ENCODE peak calls at places on chromosomes 11 and 22, in eight cellular contexts. M is HFF-Myc, S is skeletal muscle cell, E is heart left ventricle, U is AG09309, A is astrocyte of the spinal cord, L is SJSA1, Z is spleen. H is an unnamed sample.

GRCh38 chr11:110777765-110778164 is 65.5 kb upstream of the ARHGAP20 start:
- DNase-seq in M (peak; percentile 16), S (no peak), E (no peak), U (no peak), A (peak; percentile 75), L (no peak), Z (no peak), H (no peak)

GRCh38 chr11:112625816-112626215 is 335.4 kb upstream of the NCAM1 start:
- DNase-seq in M (no peak), S (no peak), E (no peak), U (no peak), A (no peak), L (no peak), Z (no peak), H (no peak)

GRCh38 chr11:46963848-46964247 is 27.3 kb downstream of the CSTPP1 start:
- DNase-seq in M (no peak), S (no peak), E (no peak), U (no peak), A (no peak), L (no peak), Z (no peak), H (no peak)

GRCh38 chr11:66204412-66204811 is 64.0 kb upstream of the RAB1B start:
- DNase-seq in M (no peak), S (no peak), E (no peak), U (no peak), A (no peak), L (no peak), Z (no peak), H (no peak)

GRCh38 chr22:35344956-35345690 is 35.8 kb upstream of the HMOX1 start:
- DNase-seq in M (no peak), S (no peak), E (peak; percentile 15), U (no peak), A (no peak), L (no peak), Z (no peak), H (no peak)

GRCh38 chr22:37940698-37941376 is 12.6 kb downstream of the C22orf23 start:
- DNase-seq in M (no peak), S (peak; percentile 31), E (no peak), U (no peak), A (no peak), L (no peak), Z (no peak), H (no peak)

GRCh38 chr11:64093233-64094039 is 57.7 kb downstream of the FLRT1 start:
- DNase-seq in M (no peak), S (no peak), E (no peak), U (no peak), A (no peak), L (no peak), Z (no peak), H (no peak)

GRCh38 chr11:82980292-82980691 is 78.8 kb downstream of the DDIAS start:
- DNase-seq in M (peak; percentile 39), S (peak; percentile 50), E (no peak), U (peak; percentile 45), A (peak; percentile 68), L (no peak), Z (no peak), H (peak; percentile 70)

GRCh38 chr11:2271077-2271326 is 614 bp upstream of the ASCL2 start:
- DNase-seq in M (no peak), S (no peak), E (no peak), U (no peak), A (no peak), L (peak; percentile 43), Z (peak; percentile 88), H (no peak)

GRCh38 chr11:44509291-44509690 is 56.2 kb upstream of the CD82 start:
- DNase-seq in M (no peak), S (no peak), E (no peak), U (no peak), A (no peak), L (no peak), Z (no peak), H (no peak)

GRCh38 chr11:27357250-27357649 is 5.8 kb downstream of the CCDC34 start:
- DNase-seq in M (no peak), S (no peak), E (no peak), U (no peak), A (no peak), L (no peak), Z (no peak), H (no peak)

GRCh38 chr22:41511521-41511968 is 32.7 kb downstream of the POLR3H start:
- DNase-seq in M (no peak), S (no peak), E (peak; percentile 72), U (no peak), A (no peak), L (no peak), Z (no peak), H (no peak)

GRCh38 chr11:69540118-69541000 is 58.9 kb downstream of the LINC01488 start:
- DNase-seq in M (no peak), S (no peak), E (peak; percentile 63), U (no peak), A (no peak), L (no peak), Z (peak; percentile 75), H (no peak)

GRCh38 chr22:20602589-20603164 is 95.3 kb downstream of the MED15 start:
- DNase-seq in M (no peak), S (no peak), E (no peak), U (no peak), A (no peak), L (peak; percentile 39), Z (no peak), H (no peak)

GRCh38 chr22:20605328-20605727 is 97.9 kb downstream of the MED15 start:
- DNase-seq in M (no peak), S (no peak), E (no peak), U (no peak), A (no peak), L (no peak), Z (no peak), H (no peak)

GRCh38 chr22:20604776-20605221 is 97.4 kb downstream of the MED15 start:
- DNase-seq in M (no peak), S (no peak), E (no peak), U (no peak), A (no peak), L (no peak), Z (no peak), H (no peak)

GRCh38 chr22:20606041-20606783 is 98.8 kb downstream of the MED15 start:
- DNase-seq in M (no peak), S (peak; percentile 6), E (no peak), U (no peak), A (peak; percentile 55), L (peak; percentile 51), Z (peak; percentile 88), H (no peak)

DNA sequence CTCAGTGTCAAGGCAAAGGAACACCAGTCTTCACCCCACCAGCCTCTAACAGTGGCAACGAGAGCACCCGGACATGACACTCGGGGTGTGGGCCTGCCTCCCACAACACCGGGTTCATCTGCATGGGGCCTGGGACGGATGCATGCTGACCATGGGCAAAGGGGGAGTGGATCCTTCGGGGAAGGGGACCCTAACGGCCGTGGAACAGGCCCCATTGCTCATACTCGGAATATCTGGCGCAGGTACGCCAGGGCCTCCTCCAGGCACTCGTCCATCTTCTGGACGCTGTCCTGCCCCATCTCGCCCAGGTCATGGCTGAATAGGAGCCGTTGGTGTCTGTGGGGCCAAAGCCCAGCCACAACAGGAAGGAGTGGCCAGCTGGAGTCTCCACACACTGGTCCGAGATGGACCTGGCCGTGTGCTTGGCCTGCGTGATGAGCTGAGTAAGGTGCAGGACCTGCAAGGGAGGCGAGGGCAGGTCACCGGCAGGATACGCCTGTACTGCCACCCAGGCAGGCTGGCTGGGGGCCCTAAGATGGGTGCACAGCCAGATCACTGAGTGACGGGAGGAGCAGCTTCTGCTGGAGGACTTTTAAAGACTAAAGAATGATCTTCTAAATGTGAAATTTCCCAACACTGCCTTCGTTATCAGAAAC is 96.8 kb downstream of the MED15 start:
- DNase-seq in M (no peak), S (no peak), E (no peak), U (no peak), A (no peak), L (no peak), Z (no peak), H (no peak)
- H3K4me3 ChIP-seq in M (no peak overlapping the region), S (no peak overlapping the region), E (no peak overlapping the region), U (no peak overlapping the region), A (no peak overlapping the region), L (no peak overlapping the region), Z (no peak overlapping the region), H (no peak overlapping the region)

GRCh38 chr11:8080069-8080670 is 841 bp upstream of the TUB start:
- DNase-seq in M (no peak), S (no peak), E (no peak), U (no peak), A (no peak), L (no peak), Z (no peak), H (no peak)

GRCh38 chr11:8083088-8083395 is 2.0 kb downstream of the TUB start:
- DNase-seq in M (no peak), S (no peak), E (peak; percentile 10), U (no peak), A (no peak), L (no peak), Z (peak; percentile 61), H (no peak)

GRCh38 chr11:8080674-8081590 is at the start of gene TUB:
- DNase-seq in M (no peak), S (no peak), E (no peak), U (no peak), A (no peak), L (no peak), Z (peak; percentile 61), H (no peak)

GRCh38 chr11:8082391-8083087 is 1.5 kb downstream of the TUB start:
- DNase-seq in M (peak; percentile 36), S (no peak), E (no peak), U (no peak), A (no peak), L (no peak), Z (peak; percentile 62), H (no peak)

GRCh38 chr11:8081591-8082021 is 595 bp downstream of the TUB start:
- DNase-seq in M (no peak), S (no peak), E (no peak), U (no peak), A (no peak), L (no peak), Z (peak; percentile 65), H (no peak)
- H3K4me3 ChIP-seq in M (peak overlapping the region; percentile 79), S (peak overlapping the region; percentile 51), E (peak overlapping the region; percentile 49), U (peak overlapping the region; percentile 63), A (peak overlapping the region; percentile 35), L (peak overlapping the region; percentile 37), Z (peak overlapping the region; percentile 29), H (peak overlapping the region; percentile 67)

GRCh38 chr11:86803136-86803535 is 2.8 kb downstream of the PRSS23 start:
- DNase-seq in M (no peak), S (no peak), E (no peak), U (no peak), A (no peak), L (no peak), Z (no peak), H (no peak)
- H3K4me3 ChIP-seq in M (no peak overlapping the region), S (no peak overlapping the region), E (no peak overlapping the region), U (peak overlapping the region; percentile 63), A (peak overlapping the region; percentile 86), L (no peak overlapping the region), Z (no peak overlapping the region), H (peak overlapping the region; percentile 82)

DNA sequence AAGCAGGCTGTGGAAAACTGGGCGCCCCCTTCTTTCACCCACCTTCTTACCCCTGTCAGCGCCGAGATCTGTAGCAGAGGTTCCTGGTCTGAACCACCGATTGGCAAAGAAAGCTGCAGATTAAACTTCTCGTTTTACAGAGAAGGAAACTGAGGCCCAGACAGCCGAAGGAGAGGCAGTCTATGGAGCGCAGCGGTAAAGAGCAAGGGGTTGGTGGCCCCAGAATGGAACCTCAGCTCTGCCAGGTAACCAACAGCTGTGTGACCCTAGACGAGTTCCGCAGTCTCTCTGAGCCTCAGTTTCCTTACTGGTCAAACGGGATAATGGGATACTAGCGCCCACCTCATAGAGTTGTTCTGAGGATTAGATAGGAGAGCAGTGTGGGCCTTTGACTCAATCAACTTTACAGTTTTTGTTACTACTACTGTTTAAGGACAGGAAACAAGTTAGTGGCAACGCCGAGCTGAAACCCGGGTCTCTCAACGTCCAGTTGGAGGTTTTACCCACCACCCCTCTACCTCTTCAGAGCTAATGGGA is 3.1 kb upstream of the WT1 start:
- DNase-seq in M (no peak), S (no peak), E (no peak), U (no peak), A (no peak), L (no peak), Z (no peak), H (no peak)
- H3K4me3 ChIP-seq in M (no peak overlapping the region), S (no peak overlapping the region), E (no peak overlapping the region), U (no peak overlapping the region), A (no peak overlapping the region), L (no peak overlapping the region), Z (peak overlapping the region; percentile 23), H (no peak overlapping the region)

H was measured in AG04449.